ENCODE peak calls at places on chromosomes 3 and 15, in four cellular contexts. One of them, this sample, is unnamed.
A peak's percentile ranks its signal among the peaks of the same experiment; 100 is the strongest.

GRCh38 chr3:30186741-30187219 is 419.6 kb upstream of the TGFBR2 start:
- DNase-seq in suprapubic skin: no peak
- DNase-seq in neuronal stem cell: no peak
- DNase-seq in HAP-1: peak; percentile 54
- DNase-seq in this sample: no peak

GRCh38 chr15:63344737-63345390 is 36.8 kb downstream of the CA12 start:
- DNase-seq in suprapubic skin: no peak
- DNase-seq in neuronal stem cell: no peak
- DNase-seq in HAP-1: no peak
- DNase-seq in this sample: no peak

GRCh38 chr3:127403795-127404194 is 115.9 kb upstream of the PRR20G start:
- DNase-seq in suprapubic skin: no peak
- DNase-seq in neuronal stem cell: no peak
- DNase-seq in HAP-1: no peak
- DNase-seq in this sample: no peak

GRCh38 chr15:76575177-76576078 is 238.9 kb downstream of the ISL2 start:
- DNase-seq in suprapubic skin: no peak
- DNase-seq in neuronal stem cell: no peak
- DNase-seq in HAP-1: no peak
- DNase-seq in this sample: no peak

GRCh38 chr15:80480171-80480811 is 76.1 kb downstream of the ARNT2 start:
- DNase-seq in suprapubic skin: no peak
- DNase-seq in neuronal stem cell: no peak
- DNase-seq in HAP-1: no peak
- DNase-seq in this sample: no peak

GRCh38 chr15:40591310-40591845 is 2.7 kb upstream of the KNL1 start:
- DNase-seq in suprapubic skin: no peak
- DNase-seq in neuronal stem cell: no peak
- DNase-seq in HAP-1: no peak
- DNase-seq in this sample: peak; percentile 58

GRCh38 chr15:74428442-74428787 is 5.3 kb downstream of the SEMA7A start:
- DNase-seq in suprapubic skin: no peak
- DNase-seq in neuronal stem cell: no peak
- DNase-seq in HAP-1: no peak
- DNase-seq in this sample: peak; percentile 54

GRCh38 chr3:60417590-60417989 is 833.7 kb downstream of the FHIT start:
- DNase-seq in suprapubic skin: no peak
- DNase-seq in neuronal stem cell: no peak
- DNase-seq in HAP-1: no peak
- DNase-seq in this sample: no peak

GRCh38 chr3:7536921-7537320 is 676.0 kb downstream of the GRM7 start:
- DNase-seq in suprapubic skin: no peak
- DNase-seq in neuronal stem cell: no peak
- DNase-seq in HAP-1: no peak
- DNase-seq in this sample: no peak

GRCh38 chr3:167854846-167855245 is 119.3 kb downstream of the SERPINI1 start:
- DNase-seq in suprapubic skin: no peak
- DNase-seq in neuronal stem cell: no peak
- DNase-seq in HAP-1: no peak
- DNase-seq in this sample: no peak

GRCh38 chr3:123687286-123687685 is 102.4 kb upstream of the HACD2 start:
- DNase-seq in suprapubic skin: no peak
- DNase-seq in neuronal stem cell: no peak
- DNase-seq in HAP-1: no peak
- DNase-seq in this sample: no peak

GRCh38 chr3:124428372-124429128 is 301.7 kb upstream of the UMPS start:
- DNase-seq in suprapubic skin: no peak
- DNase-seq in neuronal stem cell: no peak
- DNase-seq in HAP-1: no peak
- DNase-seq in this sample: no peak

GRCh38 chr3:30342319-30343060 is 263.9 kb upstream of the TGFBR2 start:
- DNase-seq in suprapubic skin: no peak
- DNase-seq in neuronal stem cell: no peak
- DNase-seq in HAP-1: no peak
- DNase-seq in this sample: no peak

GRCh38 chr3:141321109-141321497 is 47.2 kb upstream of the ZBTB38 start:
- DNase-seq in suprapubic skin: no peak
- DNase-seq in neuronal stem cell: no peak
- DNase-seq in HAP-1: no peak
- DNase-seq in this sample: no peak

GRCh38 chr15:101256756-101257155 is 4.9 kb upstream of the CHSY1 start:
- DNase-seq in suprapubic skin: no peak
- DNase-seq in neuronal stem cell: no peak
- DNase-seq in HAP-1: no peak
- DNase-seq in this sample: no peak

GRCh38 chr3:131083190-131083863 is 56.6 kb downstream of the NEK11 start:
- DNase-seq in suprapubic skin: no peak
- DNase-seq in neuronal stem cell: no peak
- DNase-seq in HAP-1: peak; percentile 37
- DNase-seq in this sample: peak; percentile 23

GRCh38 chr3:158492685-158493084 is 78.3 kb upstream of the MLF1 start:
- DNase-seq in suprapubic skin: no peak
- DNase-seq in neuronal stem cell: no peak
- DNase-seq in HAP-1: no peak
- DNase-seq in this sample: no peak

GRCh38 chr15:65857718-65858402 is 11.4 kb upstream of the RAB11A start:
- DNase-seq in suprapubic skin: no peak
- DNase-seq in neuronal stem cell: no peak
- DNase-seq in HAP-1: no peak
- DNase-seq in this sample: no peak

GRCh38 chr15:64443747-64444621 is 16.4 kb upstream of the ZNF609 start:
- DNase-seq in suprapubic skin: no peak
- DNase-seq in neuronal stem cell: no peak
- DNase-seq in HAP-1: no peak
- DNase-seq in this sample: no peak

GRCh38 chr3:9859530-9860025 is 15.8 kb upstream of the RPUSD3 start:
- DNase-seq in suprapubic skin: no peak
- DNase-seq in neuronal stem cell: no peak
- DNase-seq in HAP-1: no peak
- DNase-seq in this sample: peak; percentile 23

GRCh38 chr3:127915115-127915936 is at the start of gene KBTBD12:
- DNase-seq in suprapubic skin: no peak
- DNase-seq in neuronal stem cell: peak; percentile 9
- DNase-seq in HAP-1: no peak
- DNase-seq in this sample: peak; percentile 57

GRCh38 chr15:84582583-84583157 is 18.1 kb upstream of the ZSCAN2 start:
- DNase-seq in suprapubic skin: no peak
- DNase-seq in neuronal stem cell: no peak
- DNase-seq in HAP-1: no peak
- DNase-seq in this sample: no peak

GRCh38 chr15:84588053-84588874 is 12.5 kb upstream of the ZSCAN2 start:
- DNase-seq in suprapubic skin: peak; percentile 93
- DNase-seq in neuronal stem cell: peak; percentile 80
- DNase-seq in HAP-1: peak; percentile 99
- DNase-seq in this sample: peak; percentile 96

GRCh38 chr15:84591815-84592214 is 9.0 kb upstream of the ZSCAN2 start:
- DNase-seq in suprapubic skin: no peak
- DNase-seq in neuronal stem cell: no peak
- DNase-seq in HAP-1: no peak
- DNase-seq in this sample: no peak

GRCh38 chr15:84590406-84590805 is 10.4 kb upstream of the ZSCAN2 start:
- DNase-seq in suprapubic skin: no peak
- DNase-seq in neuronal stem cell: no peak
- DNase-seq in HAP-1: no peak
- DNase-seq in this sample: no peak

GRCh38 chr15:84586641-84587160 is 14.1 kb upstream of the ZSCAN2 start:
- DNase-seq in suprapubic skin: no peak
- DNase-seq in neuronal stem cell: no peak
- DNase-seq in HAP-1: peak; percentile 20
- DNase-seq in this sample: no peak
- H3K4me3 ChIP-seq in suprapubic skin: no peak overlapping the region
- H3K4me3 ChIP-seq in neuronal stem cell: no peak overlapping the region
- H3K4me3 ChIP-seq in HAP-1: no peak overlapping the region
- H3K4me3 ChIP-seq in this sample: no peak overlapping the region

DNA sequence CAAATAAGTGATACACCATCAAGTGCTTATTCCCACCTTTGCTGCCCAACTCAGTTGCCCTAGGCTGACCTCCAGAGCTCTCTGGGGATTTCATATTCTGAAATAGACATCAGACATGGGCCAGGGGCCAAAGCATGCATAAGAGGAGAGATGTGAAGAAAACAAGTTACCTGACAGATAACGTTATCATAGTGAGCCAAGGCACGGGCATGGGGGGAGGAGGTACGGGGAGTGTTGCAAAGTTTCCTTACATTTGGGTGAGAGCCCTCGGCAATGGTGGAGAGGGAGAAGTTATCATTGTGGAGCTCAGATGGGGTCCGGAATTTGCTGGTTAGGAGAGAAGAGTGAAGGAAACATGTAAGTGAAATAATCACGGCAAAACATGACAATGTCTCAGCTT is 9.8 kb downstream of the CSPG5 start:
- DNase-seq in suprapubic skin: no peak
- DNase-seq in neuronal stem cell: no peak
- DNase-seq in HAP-1: no peak
- DNase-seq in this sample: no peak
- H3K27me3 ChIP-seq in suprapubic skin: no peaks in the 10 kb centered on the region
- H3K27me3 ChIP-seq in neuronal stem cell: no peaks in the 10 kb centered on the region
- H3K27me3 ChIP-seq in HAP-1: no peaks in the 10 kb centered on the region
- H3K27me3 ChIP-seq in this sample: peaks cover 1% of the 10 kb centered on the region

GRCh38 chr15:84685304-84685703 is 27.3 kb upstream of the NMB start:
- DNase-seq in suprapubic skin: no peak
- DNase-seq in neuronal stem cell: no peak
- DNase-seq in HAP-1: no peak
- DNase-seq in this sample: no peak

GRCh38 chr15:84689858-84690257 is 26.1 kb downstream of the SEC11A start:
- DNase-seq in suprapubic skin: no peak
- DNase-seq in neuronal stem cell: no peak
- DNase-seq in HAP-1: no peak
- DNase-seq in this sample: no peak

GRCh38 chr15:84690342-84690741 is 25.6 kb downstream of the SEC11A start:
- DNase-seq in suprapubic skin: no peak
- DNase-seq in neuronal stem cell: no peak
- DNase-seq in HAP-1: no peak
- DNase-seq in this sample: no peak
- H3K36me3 ChIP-seq in suprapubic skin: peaks cover 34% of the 10 kb centered on the region
- H3K36me3 ChIP-seq in neuronal stem cell: peaks cover 8% of the 10 kb centered on the region
- H3K36me3 ChIP-seq in HAP-1: peaks cover 53% of the 10 kb centered on the region
- H3K36me3 ChIP-seq in this sample: peaks cover 5% of the 10 kb centered on the region

DNA sequence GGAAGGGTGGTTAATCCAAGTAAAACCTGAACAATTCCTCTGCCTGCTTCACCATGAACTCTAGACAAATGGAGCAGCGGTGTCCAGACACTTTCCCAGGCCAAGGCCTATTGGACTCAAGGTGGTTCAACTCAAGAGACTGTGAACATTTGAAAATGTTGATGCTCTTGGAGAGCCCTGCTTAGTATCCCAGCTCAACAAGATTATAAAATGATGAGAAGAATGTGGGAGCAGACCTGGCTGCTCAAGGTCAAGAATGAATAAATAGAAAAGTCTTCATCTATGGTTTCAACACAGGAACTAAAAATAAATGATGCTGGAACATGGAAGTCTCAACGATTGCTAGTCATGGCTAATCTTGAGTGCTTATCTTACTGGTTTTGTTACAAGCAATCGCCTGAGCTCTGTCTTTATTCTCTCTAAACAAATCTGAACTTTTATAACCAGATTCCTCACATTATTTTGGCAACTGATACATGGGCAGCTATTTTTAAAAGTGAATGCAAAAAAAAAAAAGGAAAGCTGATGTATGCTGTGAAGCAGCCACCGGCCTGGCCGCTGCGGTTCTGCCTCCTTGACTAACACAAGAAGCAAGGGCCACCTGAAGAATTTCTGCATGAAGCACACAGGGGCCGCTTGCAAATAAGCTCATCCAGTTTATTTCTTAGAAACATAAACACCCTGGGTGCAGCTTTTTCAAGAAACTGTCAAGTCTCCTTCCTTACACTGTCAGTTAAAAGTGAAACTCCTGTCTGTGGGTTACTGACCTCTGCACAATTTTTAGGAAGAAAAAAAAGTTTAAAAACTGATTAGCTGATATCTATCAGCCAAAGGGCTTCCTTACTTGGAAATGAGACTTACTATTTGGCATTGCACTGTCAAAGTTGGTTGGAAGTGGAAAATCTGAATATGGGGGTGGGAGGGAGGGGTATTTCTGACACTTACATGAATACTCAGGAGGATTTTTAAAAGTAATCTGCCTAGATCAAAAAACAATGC is 120.1 kb upstream of the ARHGEF3 start:
- DNase-seq in suprapubic skin: no peak
- DNase-seq in neuronal stem cell: no peak
- DNase-seq in HAP-1: no peak
- DNase-seq in this sample: no peak
- H3K4me3 ChIP-seq in suprapubic skin: no peak overlapping the region
- H3K4me3 ChIP-seq in neuronal stem cell: no peak overlapping the region
- H3K4me3 ChIP-seq in HAP-1: no peak overlapping the region
- H3K4me3 ChIP-seq in this sample: no peak overlapping the region

GRCh38 chr15:70197318-70197944 is 99.7 kb upstream of the TLE3 start:
- DNase-seq in suprapubic skin: no peak
- DNase-seq in neuronal stem cell: no peak
- DNase-seq in HAP-1: no peak
- DNase-seq in this sample: no peak
- H3K27me3 ChIP-seq in suprapubic skin: no peaks in the 10 kb centered on the region
- H3K27me3 ChIP-seq in neuronal stem cell: peaks cover 4% of the 10 kb centered on the region
- H3K27me3 ChIP-seq in HAP-1: peaks cover 10% of the 10 kb centered on the region
- H3K27me3 ChIP-seq in this sample: no peaks in the 10 kb centered on the region

GRCh38 chr3:52678265-52678927 is 7.3 kb downstream of the PBRM1 start:
- DNase-seq in suprapubic skin: no peak
- DNase-seq in neuronal stem cell: no peak
- DNase-seq in HAP-1: no peak
- DNase-seq in this sample: no peak
- H3K36me3 ChIP-seq in suprapubic skin: peaks cover 46% of the 10 kb centered on the region
- H3K36me3 ChIP-seq in neuronal stem cell: peaks cover 17% of the 10 kb centered on the region
- H3K36me3 ChIP-seq in HAP-1: peaks cover 37% of the 10 kb centered on the region
- H3K36me3 ChIP-seq in this sample: peaks cover 10% of the 10 kb centered on the region

DNA sequence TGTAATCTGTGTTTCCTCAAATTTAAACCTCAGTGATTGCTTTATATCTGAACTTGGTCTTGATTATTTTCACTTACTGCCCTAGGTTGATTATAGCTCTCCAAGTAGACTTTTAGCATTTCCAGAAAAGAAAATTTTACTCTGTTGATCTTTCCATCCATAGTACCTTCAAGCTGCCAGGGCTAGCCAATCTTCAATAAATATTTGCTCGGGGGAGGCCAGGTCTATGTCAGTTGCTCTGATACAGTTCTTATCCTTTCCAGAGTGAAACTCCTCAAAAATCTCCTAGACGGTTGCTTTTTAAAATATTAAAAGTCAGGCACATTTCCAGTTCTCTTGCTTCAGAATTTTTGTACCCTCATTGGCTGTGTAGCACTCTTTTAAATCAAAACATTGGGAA is 38.8 kb downstream of the RETNLB start:
- DNase-seq in suprapubic skin: no peak
- DNase-seq in neuronal stem cell: no peak
- DNase-seq in HAP-1: no peak
- DNase-seq in this sample: no peak
- H3K4me3 ChIP-seq in suprapubic skin: no peak overlapping the region
- H3K4me3 ChIP-seq in neuronal stem cell: no peak overlapping the region
- H3K4me3 ChIP-seq in HAP-1: no peak overlapping the region
- H3K4me3 ChIP-seq in this sample: no peak overlapping the region

GRCh38 chr15:89479173-89479572 is 17.2 kb downstream of the RHCG start:
- DNase-seq in suprapubic skin: no peak
- DNase-seq in neuronal stem cell: no peak
- DNase-seq in HAP-1: no peak
- DNase-seq in this sample: no peak

GRCh38 chr15:89480505-89480904 is 15.9 kb downstream of the RHCG start:
- DNase-seq in suprapubic skin: no peak
- DNase-seq in neuronal stem cell: no peak
- DNase-seq in HAP-1: no peak
- DNase-seq in this sample: no peak

GRCh38 chr15:89482139-89482538 is 14.2 kb downstream of the RHCG start:
- DNase-seq in suprapubic skin: no peak
- DNase-seq in neuronal stem cell: no peak
- DNase-seq in HAP-1: no peak
- DNase-seq in this sample: no peak

GRCh38 chr15:89486726-89487050 is 9.7 kb downstream of the RHCG start:
- DNase-seq in suprapubic skin: peak; percentile 59
- DNase-seq in neuronal stem cell: no peak
- DNase-seq in HAP-1: peak; percentile 69
- DNase-seq in this sample: peak; percentile 92

GRCh38 chr15:89483079-89483478 is 13.3 kb downstream of the RHCG start:
- DNase-seq in suprapubic skin: no peak
- DNase-seq in neuronal stem cell: no peak
- DNase-seq in HAP-1: no peak
- DNase-seq in this sample: no peak
- H3K27me3 ChIP-seq in suprapubic skin: peaks cover 40% of the 10 kb centered on the region
- H3K27me3 ChIP-seq in neuronal stem cell: peaks cover 22% of the 10 kb centered on the region
- H3K27me3 ChIP-seq in HAP-1: peaks cover 12% of the 10 kb centered on the region
- H3K27me3 ChIP-seq in this sample: no peaks in the 10 kb centered on the region